ENCODE peak calls at places on chromosomes 4 and X, in six cellular contexts. One of them, this sample, is unnamed.
A peak's percentile ranks its signal among the peaks of the same experiment; 100 is the strongest.

GRCh38 chr4:109238746-109239145 is 63.7 kb downstream of the COL25A1 start:
- DNase-seq in dorsolateral prefrontal cortex: no peak
- DNase-seq in AG04450: no peak
- DNase-seq in A549: no peak
- DNase-seq in psoas muscle: no peak
- DNase-seq in ovary: no peak
- DNase-seq in this sample: no peak

GRCh38 chr4:189828298-189828697 is 112.4 kb upstream of the FRG1 start:
- DNase-seq in dorsolateral prefrontal cortex: no peak
- DNase-seq in AG04450: no peak
- DNase-seq in A549: no peak
- DNase-seq in psoas muscle: no peak
- DNase-seq in ovary: no peak
- DNase-seq in this sample: no peak

GRCh38 chr4:102137217-102137616 is 208.1 kb downstream of the SLC39A8 start:
- DNase-seq in dorsolateral prefrontal cortex: no peak
- DNase-seq in AG04450: no peak
- DNase-seq in A549: no peak
- DNase-seq in psoas muscle: no peak
- DNase-seq in ovary: no peak
- DNase-seq in this sample: no peak

GRCh38 chr4:122639181-122639580 is 18.3 kb upstream of the IL21 start:
- DNase-seq in dorsolateral prefrontal cortex: no peak
- DNase-seq in AG04450: no peak
- DNase-seq in A549: no peak
- DNase-seq in psoas muscle: no peak
- DNase-seq in ovary: no peak
- DNase-seq in this sample: no peak

GRCh38 chrX:9788908-9789307 is 2.7 kb downstream of the SHROOM2 start:
- DNase-seq in dorsolateral prefrontal cortex: no peak
- DNase-seq in AG04450: peak; percentile 13
- DNase-seq in A549: peak; percentile 61
- DNase-seq in psoas muscle: no peak
- DNase-seq in ovary: peak; percentile 46
- DNase-seq in this sample: no peak

GRCh38 chr4:160180206-160180605 is 1077.3 kb downstream of the RAPGEF2 start:
- DNase-seq in dorsolateral prefrontal cortex: no peak
- DNase-seq in AG04450: no peak
- DNase-seq in A549: peak; percentile 49
- DNase-seq in psoas muscle: no peak
- DNase-seq in ovary: no peak
- DNase-seq in this sample: no peak

GRCh38 chr4:163618845-163619244 is 124.4 kb downstream of the TMA16 start:
- DNase-seq in dorsolateral prefrontal cortex: no peak
- DNase-seq in AG04450: no peak
- DNase-seq in A549: no peak
- DNase-seq in psoas muscle: no peak
- DNase-seq in ovary: no peak
- DNase-seq in this sample: no peak

GRCh38 chr4:88107406-88108107 is 50.9 kb downstream of the ABCG2 start:
- DNase-seq in dorsolateral prefrontal cortex: no peak
- DNase-seq in AG04450: no peak
- DNase-seq in A549: peak; percentile 95
- DNase-seq in psoas muscle: no peak
- DNase-seq in ovary: no peak
- DNase-seq in this sample: no peak

GRCh38 chr4:79042079-79042674 is 102.9 kb upstream of the PAQR3 start:
- DNase-seq in dorsolateral prefrontal cortex: peak; percentile 26
- DNase-seq in AG04450: peak; percentile 1
- DNase-seq in A549: peak; percentile 12
- DNase-seq in psoas muscle: no peak
- DNase-seq in ovary: no peak
- DNase-seq in this sample: no peak

GRCh38 chrX:39337461-39337860 is 536.2 kb downstream of the MID1IP1 start:
- DNase-seq in dorsolateral prefrontal cortex: no peak
- DNase-seq in AG04450: no peak
- DNase-seq in A549: no peak
- DNase-seq in psoas muscle: no peak
- DNase-seq in ovary: no peak
- DNase-seq in this sample: no peak

GRCh38 chr4:170083546-170083945 is 6.2 kb downstream of the AADAT start:
- DNase-seq in dorsolateral prefrontal cortex: no peak
- DNase-seq in AG04450: no peak
- DNase-seq in A549: no peak
- DNase-seq in psoas muscle: no peak
- DNase-seq in ovary: no peak
- DNase-seq in this sample: no peak

GRCh38 chr4:38322709-38323108 is 341.3 kb upstream of the KLF3 start:
- DNase-seq in dorsolateral prefrontal cortex: no peak
- DNase-seq in AG04450: peak; percentile 26
- DNase-seq in A549: peak; percentile 36
- DNase-seq in psoas muscle: peak; percentile 34
- DNase-seq in ovary: peak; percentile 53
- DNase-seq in this sample: no peak

GRCh38 chr4:1379801-1380331 is 26.4 kb downstream of the NKX1-1 start:
- DNase-seq in dorsolateral prefrontal cortex: no peak
- DNase-seq in AG04450: no peak
- DNase-seq in A549: no peak
- DNase-seq in psoas muscle: no peak
- DNase-seq in ovary: peak; percentile 12
- DNase-seq in this sample: no peak

GRCh38 chrX:19931146-19931545 is 43.7 kb upstream of the SH3KBP1 start:
- DNase-seq in dorsolateral prefrontal cortex: no peak
- DNase-seq in AG04450: no peak
- DNase-seq in A549: no peak
- DNase-seq in psoas muscle: no peak
- DNase-seq in ovary: no peak
- DNase-seq in this sample: no peak

GRCh38 chrX:135384161-135384836 is 37.4 kb upstream of the SMIM10L2A start:
- DNase-seq in dorsolateral prefrontal cortex: no peak
- DNase-seq in AG04450: no peak
- DNase-seq in A549: no peak
- DNase-seq in psoas muscle: no peak
- DNase-seq in ovary: no peak
- DNase-seq in this sample: no peak

GRCh38 chr4:141802324-141802723 is 165.9 kb downstream of the IL15 start:
- DNase-seq in dorsolateral prefrontal cortex: no peak
- DNase-seq in AG04450: peak; percentile 23
- DNase-seq in A549: peak; percentile 11
- DNase-seq in psoas muscle: no peak
- DNase-seq in ovary: no peak
- DNase-seq in this sample: no peak

GRCh38 chr4:155025762-155026457 is 182.5 kb upstream of the NPY2R start:
- DNase-seq in dorsolateral prefrontal cortex: no peak
- DNase-seq in AG04450: no peak
- DNase-seq in A549: peak; percentile 70
- DNase-seq in psoas muscle: no peak
- DNase-seq in ovary: no peak
- DNase-seq in this sample: peak; percentile 1

GRCh38 chr4:158775091-158775651 is 6.3 kb downstream of the FNIP2 start:
- DNase-seq in dorsolateral prefrontal cortex: no peak
- DNase-seq in AG04450: no peak
- DNase-seq in A549: peak; percentile 20
- DNase-seq in psoas muscle: no peak
- DNase-seq in ovary: no peak
- DNase-seq in this sample: peak; percentile 7

GRCh38 chr4:61374612-61374920 is 174.4 kb downstream of the ADGRL3 start:
- DNase-seq in dorsolateral prefrontal cortex: no peak
- DNase-seq in AG04450: no peak
- DNase-seq in A549: no peak
- DNase-seq in psoas muscle: no peak
- DNase-seq in ovary: no peak
- DNase-seq in this sample: no peak

GRCh38 chr4:122739174-122739573 is 6.7 kb downstream of the BBS12 start:
- DNase-seq in dorsolateral prefrontal cortex: no peak
- DNase-seq in AG04450: peak; percentile 53
- DNase-seq in A549: no peak
- DNase-seq in psoas muscle: no peak
- DNase-seq in ovary: no peak
- DNase-seq in this sample: no peak

GRCh38 chrX:13506574-13506973 is 62.8 kb upstream of the EGFL6 start:
- DNase-seq in dorsolateral prefrontal cortex: peak; percentile 7
- DNase-seq in AG04450: peak; percentile 23
- DNase-seq in A549: peak; percentile 55
- DNase-seq in psoas muscle: peak; percentile 33
- DNase-seq in ovary: peak; percentile 63
- DNase-seq in this sample: peak; percentile 0

GRCh38 chr4:39565925-39566630 is 38.8 kb upstream of the UGDH start:
- DNase-seq in dorsolateral prefrontal cortex: no peak
- DNase-seq in AG04450: peak; percentile 69
- DNase-seq in A549: peak; percentile 57
- DNase-seq in psoas muscle: no peak
- DNase-seq in ovary: no peak
- DNase-seq in this sample: no peak

GRCh38 chr4:176350671-176351070 is 30.9 kb downstream of the SPCS3 start:
- DNase-seq in dorsolateral prefrontal cortex: no peak
- DNase-seq in AG04450: no peak
- DNase-seq in A549: no peak
- DNase-seq in psoas muscle: no peak
- DNase-seq in ovary: no peak
- DNase-seq in this sample: peak; percentile 29

GRCh38 chrX:107674480-107675364 is 46.4 kb downstream of the PRPS1 start:
- DNase-seq in dorsolateral prefrontal cortex: peak; percentile 60
- DNase-seq in AG04450: no peak
- DNase-seq in A549: no peak
- DNase-seq in psoas muscle: peak; percentile 72
- DNase-seq in ovary: no peak
- DNase-seq in this sample: no peak

DNA sequence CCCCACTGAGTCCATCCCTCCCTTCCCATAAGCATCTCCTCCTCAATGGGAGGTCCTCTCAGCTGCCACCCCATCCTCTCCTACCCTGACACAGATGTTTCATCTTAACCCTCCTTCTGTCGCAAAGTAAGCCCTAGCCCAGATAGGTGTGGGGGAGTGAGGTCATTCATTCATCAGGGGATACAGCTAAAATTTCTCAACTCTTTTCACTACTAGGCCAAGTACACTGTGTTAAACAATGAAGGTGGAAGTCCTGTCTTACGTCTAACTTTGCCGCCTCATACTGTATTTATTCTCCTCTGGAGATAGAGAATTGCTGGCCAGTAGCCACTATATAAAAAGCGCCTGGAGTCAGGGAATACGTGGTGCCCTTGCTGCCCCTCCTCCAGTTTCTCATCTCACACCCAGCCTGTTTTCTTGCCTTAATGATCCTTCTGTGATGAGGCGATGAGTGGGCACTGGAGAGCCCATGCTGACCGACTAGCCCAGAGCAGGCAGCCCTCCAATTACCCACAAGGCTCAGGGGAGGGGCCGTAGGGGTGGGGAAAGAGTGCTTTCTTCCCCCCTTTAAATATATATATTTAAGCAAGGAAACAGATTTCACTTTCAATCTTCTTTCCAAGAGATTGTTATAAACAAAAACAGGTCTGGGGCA is 149.6 kb downstream of the PJA1 start:
- DNase-seq in dorsolateral prefrontal cortex: no peak
- DNase-seq in AG04450: no peak
- DNase-seq in A549: no peak
- DNase-seq in psoas muscle: no peak
- DNase-seq in ovary: no peak
- DNase-seq in this sample: no peak
- H3K27ac ChIP-seq in dorsolateral prefrontal cortex: no peak overlapping the region
- H3K27ac ChIP-seq in AG04450: no peak overlapping the region
- H3K27ac ChIP-seq in A549: no peak overlapping the region
- H3K27ac ChIP-seq in psoas muscle: no peak overlapping the region
- H3K27ac ChIP-seq in ovary: no peak overlapping the region
- H3K27ac ChIP-seq in this sample: no peak overlapping the region

GRCh38 chr4:55111601-55112000 is 13.8 kb downstream of the KDR start:
- DNase-seq in dorsolateral prefrontal cortex: no peak
- DNase-seq in AG04450: no peak
- DNase-seq in A549: no peak
- DNase-seq in psoas muscle: no peak
- DNase-seq in ovary: no peak
- DNase-seq in this sample: no peak

GRCh38 chr4:55103224-55103623 is 22.2 kb downstream of the KDR start:
- DNase-seq in dorsolateral prefrontal cortex: no peak
- DNase-seq in AG04450: no peak
- DNase-seq in A549: no peak
- DNase-seq in psoas muscle: no peak
- DNase-seq in ovary: no peak
- DNase-seq in this sample: no peak

GRCh38 chr4:55107054-55107453 is 18.3 kb downstream of the KDR start:
- DNase-seq in dorsolateral prefrontal cortex: no peak
- DNase-seq in AG04450: no peak
- DNase-seq in A549: no peak
- DNase-seq in psoas muscle: no peak
- DNase-seq in ovary: no peak
- DNase-seq in this sample: no peak
- H3K27ac ChIP-seq in dorsolateral prefrontal cortex: no peak overlapping the region
- H3K27ac ChIP-seq in AG04450: no peak overlapping the region
- H3K27ac ChIP-seq in A549: no peak overlapping the region
- H3K27ac ChIP-seq in psoas muscle: no peak overlapping the region
- H3K27ac ChIP-seq in ovary: no peak overlapping the region
- H3K27ac ChIP-seq in this sample: no peak overlapping the region

GRCh38 chr4:151641167-151641566 is 119.6 kb downstream of the GATB start:
- DNase-seq in dorsolateral prefrontal cortex: no peak
- DNase-seq in AG04450: no peak
- DNase-seq in A549: peak; percentile 13
- DNase-seq in psoas muscle: no peak
- DNase-seq in ovary: no peak
- DNase-seq in this sample: no peak
- H3K27ac ChIP-seq in dorsolateral prefrontal cortex: no peak overlapping the region
- H3K27ac ChIP-seq in AG04450: no peak overlapping the region
- H3K27ac ChIP-seq in A549: no peak overlapping the region
- H3K27ac ChIP-seq in psoas muscle: peak overlapping the region; percentile 81
- H3K27ac ChIP-seq in ovary: no peak overlapping the region
- H3K27ac ChIP-seq in this sample: no peak overlapping the region

GRCh38 chr4:139886798-139887197 is 221.2 kb downstream of the MGST2 start:
- DNase-seq in dorsolateral prefrontal cortex: no peak
- DNase-seq in AG04450: no peak
- DNase-seq in A549: no peak
- DNase-seq in psoas muscle: no peak
- DNase-seq in ovary: no peak
- DNase-seq in this sample: no peak
- H3K27ac ChIP-seq in dorsolateral prefrontal cortex: no peak overlapping the region
- H3K27ac ChIP-seq in AG04450: no peak overlapping the region
- H3K27ac ChIP-seq in A549: no peak overlapping the region
- H3K27ac ChIP-seq in psoas muscle: no peak overlapping the region
- H3K27ac ChIP-seq in ovary: no peak overlapping the region
- H3K27ac ChIP-seq in this sample: no peak overlapping the region

This sample was measured in substantia nigra.